ENCODE peak calls at places on chromosomes 6 and 20, in seven cellular contexts. X is adrenal gland; D is GM12865; L is endothelial cell of umbilical vein; G is heart left ventricle; S is fibroblast of lung; M is CD8-positive, alpha-beta memory T cell. Q is an unnamed sample.

GRCh38 chr6:137625808-137626207 is 131.6 kb upstream of the OLIG3 start:
- DNase-seq in X (no peak), M (no peak), D (no peak), L (no peak), S (no peak), G (no peak), Q (no peak)

GRCh38 chr6:146650799-146651481 is 52.2 kb downstream of the ADGB start:
- DNase-seq in S (no peak), X (no peak), G (no peak), L (no peak), D (peak), M (no peak), Q (no peak)

GRCh38 chr6:6972456-6972855 is 135.3 kb upstream of the RREB1 start:
- DNase-seq in S (peak), L (no peak), M (no peak), X (peak), G (no peak), D (no peak), Q (no peak)

GRCh38 chr6:52929321-52930164 is 20.0 kb upstream of the GSTA3 start:
- DNase-seq in L (peak), M (no peak), D (no peak), S (peak), G (no peak), X (peak), Q (peak)

GRCh38 chr20:53212018-53212417 is 239.9 kb downstream of the TSHZ2 start:
- DNase-seq in S (no peak), X (no peak), M (no peak), G (no peak), L (no peak), D (no peak), Q (no peak)

GRCh38 chr6:118656822-118657451 is 5.5 kb upstream of the CEP85L start:
- DNase-seq in D (no peak), L (no peak), M (peak), S (no peak), G (no peak), X (no peak), Q (no peak)

GRCh38 chr6:143601501-143601900 is 76.3 kb upstream of the PHACTR2 start:
- DNase-seq in M (no peak), D (no peak), G (no peak), X (no peak), S (no peak), L (no peak), Q (no peak)

GRCh38 chr20:63652192-63652980 is 838 bp downstream of the STMN3 start:
- DNase-seq in L (no peak), M (peak), X (peak), G (no peak), D (no peak), S (no peak), Q (no peak)

GRCh38 chr20:45087814-45088213 is 13.1 kb downstream of the KCNS1 start:
- DNase-seq in D (no peak), L (no peak), S (peak), M (no peak), X (no peak), G (no peak), Q (no peak)

GRCh38 chr6:87900160-87900698 is 147.4 kb upstream of the SPACA1 start:
- DNase-seq in G (no peak), L (no peak), M (no peak), S (no peak), X (no peak), D (no peak), Q (no peak)

GRCh38 chr6:37972994-37973757 is 153.6 kb downstream of the ZFAND3 start:
- DNase-seq in X (no peak), L (no peak), G (no peak), M (no peak), S (peak), D (no peak), Q (no peak)

GRCh38 chr6:31652925-31653724 is 664 bp upstream of the BAG6 start:
- DNase-seq in S (no peak), X (peak), L (no peak), M (peak), D (peak), G (peak), Q (peak)

GRCh38 chr6:43391448-43392031 is 22.1 kb upstream of the ZNF318 start:
- DNase-seq in X (no peak), L (no peak), S (no peak), M (peak), G (no peak), D (no peak), Q (no peak)

GRCh38 chr20:17617868-17618672 is 48.2 kb downstream of the DSTN start:
- DNase-seq in X (no peak), G (no peak), L (no peak), D (no peak), M (no peak), S (no peak), Q (no peak)

GRCh38 chr6:83371428-83371827 is 59.4 kb downstream of the ME1 start:
- DNase-seq in L (peak), G (no peak), S (peak), D (no peak), X (no peak), M (no peak), Q (no peak)

GRCh38 chr6:16690244-16691142 is 70.8 kb downstream of the ATXN1 start:
- DNase-seq in D (peak), M (no peak), G (no peak), X (no peak), L (no peak), S (peak), Q (no peak)

GRCh38 chr20:63735859-63736718 is at the start of gene LIME1:
- DNase-seq in L (no peak), G (no peak), X (peak), D (peak), S (no peak), M (peak), Q (no peak)

GRCh38 chr6:34462561-34462971 is 3.3 kb upstream of the PACSIN1 start:
- DNase-seq in M (no peak), X (peak), G (peak), S (peak), L (no peak), D (no peak), Q (no peak)

GRCh38 chr20:31489152-31489551 is 14.1 kb downstream of the REM1 start:
- DNase-seq in S (no peak), X (no peak), G (no peak), L (no peak), D (no peak), M (no peak), Q (no peak)

GRCh38 chr6:150229775-150230561 is 87.1 kb downstream of the PPP1R14C start:
- DNase-seq in S (no peak), G (no peak), X (no peak), M (no peak), L (no peak), D (no peak), Q (no peak)

GRCh38 chr6:66662196-66662595 is 955.2 kb upstream of the EYS start:
- DNase-seq in G (no peak), X (no peak), D (no peak), L (no peak), M (no peak), S (peak), Q (no peak)

GRCh38 chr20:51946581-51946980 is 144.3 kb upstream of the SALL4 start:
- DNase-seq in D (no peak), X (no peak), G (no peak), M (no peak), S (peak), L (no peak), Q (no peak)

GRCh38 chr6:168115748-168116445 is 36.9 kb upstream of the FRMD1 start:
- DNase-seq in X (peak), S (no peak), L (no peak), M (no peak), D (no peak), G (no peak), Q (no peak)

GRCh38 chr6:16383607-16384206 is 145.3 kb downstream of the GMPR start:
- DNase-seq in D (no peak), X (no peak), L (no peak), G (no peak), S (no peak), M (no peak), Q (no peak)

GRCh38 chr6:38573800-38574395 is 65.8 kb downstream of the BTBD9 start:
- DNase-seq in G (no peak), D (no peak), M (no peak), S (peak), X (no peak), L (peak), Q (no peak)

GRCh38 chr6:154343473-154344308 is 12.9 kb downstream of the IPCEF1 start:
- DNase-seq in G (peak), S (peak), M (no peak), D (no peak), X (peak), L (peak), Q (peak)

GRCh38 chr20:32980131-32980941 is 23.9 kb downstream of the SUN5 start:
- DNase-seq in X (no peak), M (no peak), L (no peak), D (no peak), S (no peak), G (no peak), Q (no peak)

GRCh38 chr20:34705383-34706021 is 1.4 kb downstream of the TP53INP2 start:
- DNase-seq in G (peak), X (peak), S (peak), M (no peak), D (no peak), L (peak), Q (peak)

GRCh38 chr6:116596815-116597214 is 19.5 kb upstream of the RSPH4A start:
- DNase-seq in S (peak), D (no peak), L (peak), M (no peak), G (no peak), X (no peak), Q (no peak)

GRCh38 chr6:151161363-151161762 is 78.4 kb upstream of the AKAP12 start:
- DNase-seq in S (no peak), L (no peak), D (no peak), X (no peak), G (no peak), M (no peak), Q (no peak)

GRCh38 chr6:69918766-69919165 is 52.4 kb downstream of the COL19A1 start:
- DNase-seq in L (no peak), D (no peak), G (no peak), S (no peak), M (no peak), X (no peak), Q (no peak)

GRCh38 chr20:44701116-44701865 is 13.9 kb upstream of the CCN5 start:
- DNase-seq in G (no peak), L (no peak), X (no peak), M (no peak), D (no peak), S (peak), Q (peak)

GRCh38 chr20:57417051-57417689 is 26.0 kb downstream of the RBM38 start:
- DNase-seq in D (no peak), M (no peak), G (no peak), S (no peak), L (no peak), X (no peak), Q (no peak)

GRCh38 chr6:14062345-14063029 is 55.1 kb upstream of the CD83 start:
- DNase-seq in L (no peak), G (no peak), X (no peak), D (no peak), M (no peak), S (no peak), Q (no peak)

GRCh38 chr6:14061644-14062043 is 55.9 kb upstream of the CD83 start:
- DNase-seq in S (no peak), D (no peak), G (no peak), M (no peak), X (no peak), L (no peak), Q (no peak)

GRCh38 chr6:14059791-14060436 is 57.7 kb upstream of the CD83 start:
- DNase-seq in S (peak), G (peak), M (no peak), D (no peak), X (peak), L (no peak), Q (peak)

GRCh38 chr6:14058735-14059134 is 58.8 kb upstream of the CD83 start:
- DNase-seq in L (no peak), S (no peak), G (no peak), M (no peak), X (no peak), D (no peak), Q (no peak)

GRCh38 chr6:14060971-14061370 is 56.6 kb upstream of the CD83 start:
- DNase-seq in L (no peak), M (no peak), G (no peak), X (no peak), S (no peak), D (no peak), Q (no peak)
- H3K4me3 ChIP-seq in L (no peak), M (no peak), G (no peak), X (no peak), S (no peak), D (no peak), Q (no peak)

GRCh38 chr20:10774357-10774943 is 100.7 kb upstream of the JAG1 start:
- DNase-seq in D (no peak), L (no peak), M (no peak), X (no peak), G (no peak), S (no peak), Q (no peak)
- H3K4me3 ChIP-seq in D (no peak), L (no peak), M (no peak), X (no peak), G (no peak), S (no peak), Q (no peak)

GRCh38 chr6:162294030-162294429 is 433.5 kb downstream of the PRKN start:
- DNase-seq in X (no peak), M (no peak), L (no peak), D (no peak), S (no peak), G (no peak), Q (no peak)
- H3K4me3 ChIP-seq in X (no peak), M (no peak), L (no peak), D (no peak), S (no peak), G (no peak), Q (no peak)

GRCh38 chr20:22425344-22426295 is 158.8 kb downstream of the FOXA2 start:
- DNase-seq in L (no peak), X (no peak), G (no peak), S (no peak), D (no peak), M (no peak), Q (no peak)
- H3K4me3 ChIP-seq in L (no peak), X (no peak), G (no peak), S (no peak), D (no peak), M (no peak), Q (no peak)

GRCh38 chr6:128518531-128519131 is 1.8 kb downstream of the PTPRK start:
- DNase-seq in G (no peak), L (peak), D (no peak), X (no peak), S (no peak), M (no peak), Q (no peak)

GRCh38 chr6:128516514-128516898 is 3.9 kb downstream of the PTPRK start:
- DNase-seq in L (peak), X (no peak), S (peak), D (peak), G (no peak), M (no peak), Q (no peak)

GRCh38 chr6:128519132-128519930 is 1.1 kb downstream of the PTPRK start:
- DNase-seq in M (peak), X (peak), G (peak), L (peak), S (peak), D (peak), Q (peak)

GRCh38 chr6:128515550-128516513 is 4.6 kb downstream of the PTPRK start:
- DNase-seq in D (no peak), M (no peak), L (peak), S (peak), X (no peak), G (no peak), Q (no peak)

DNA sequence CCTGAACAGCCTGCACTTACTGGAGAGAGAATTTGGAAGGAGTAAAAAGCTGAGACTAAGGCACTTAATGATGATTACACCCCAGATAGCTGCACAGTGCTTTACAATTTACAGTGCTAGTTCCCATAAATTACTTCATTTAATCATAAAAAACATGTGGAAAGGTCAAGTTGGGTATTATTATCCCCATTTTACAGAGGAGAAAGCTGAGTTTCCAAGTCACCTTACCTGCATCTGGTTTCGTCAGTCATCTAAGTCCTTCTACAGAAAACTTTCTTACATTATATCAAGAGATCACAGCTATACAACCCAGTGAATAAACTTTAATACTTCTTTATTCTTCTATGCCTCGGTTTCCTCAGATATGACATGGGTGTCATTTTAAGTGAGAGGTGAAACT is 3.3 kb downstream of the PTPRK start:
- DNase-seq in L (no peak), D (no peak), S (no peak), M (no peak), G (no peak), X (no peak), Q (no peak)
- H3K4me3 ChIP-seq in L (no peak), D (no peak), S (peak), M (no peak), G (no peak), X (no peak), Q (no peak)

GRCh38 chr6:3228791-3229565 is 1.5 kb upstream of the TUBB2B start:
- DNase-seq in L (no peak), M (peak), S (no peak), D (no peak), G (no peak), X (no peak), Q (no peak)

GRCh38 chr6:3232017-3232838 is 4.8 kb upstream of the TUBB2B start:
- DNase-seq in X (no peak), G (no peak), S (no peak), L (no peak), D (no peak), M (no peak), Q (no peak)

GRCh38 chr6:3231213-3232016 is 4.0 kb upstream of the TUBB2B start:
- DNase-seq in X (peak), M (no peak), L (peak), S (peak), G (peak), D (no peak), Q (peak)

GRCh38 chr6:3229566-3230274 is 2.3 kb upstream of the TUBB2B start:
- DNase-seq in M (no peak), L (no peak), X (no peak), G (no peak), D (peak), S (no peak), Q (no peak)

GRCh38 chr6:3230275-3231212 is 3.1 kb upstream of the TUBB2B start:
- DNase-seq in D (no peak), M (no peak), L (peak), S (no peak), X (no peak), G (no peak), Q (peak)
- H3K4me3 ChIP-seq in D (no peak), M (no peak), L (no peak), S (peak), X (no peak), G (peak), Q (peak)

GRCh38 chr20:3082955-3083952 is 1.3 kb downstream of the AVP start:
- DNase-seq in D (no peak), S (no peak), M (no peak), G (no peak), L (no peak), X (no peak), Q (no peak)
- H3K4me3 ChIP-seq in D (no peak), S (no peak), M (no peak), G (peak), L (no peak), X (no peak), Q (peak)